ENCODE peak calls at places on chromosome 15, in ten cellular contexts. C is IMR-90, E is pancreas, X is ELR, B is A549, O is iPS-NIHi11, S is brain microvascular endothelial cell, R is left ventricle myocardium inferior, W is HFFc6, T is SJSA1. N is an unnamed sample.

GRCh38 chr15:48966595-48967301 is 3.0 kb upstream of the SHC4 start:
- DNase-seq in C (peak; percentile 93), E (no peak), X (peak; percentile 84), B (no peak), O (no peak), S (peak; percentile 71), R (no peak), W (peak; percentile 66), T (no peak), N (no peak)

GRCh38 chr15:100131321-100132224 is 210.2 kb downstream of the ADAMTS17 start:
- DNase-seq in C (peak; percentile 39), E (peak; percentile 85), X (no peak), B (peak; percentile 69), O (peak; percentile 42), S (peak; percentile 58), R (peak; percentile 68), W (no peak), T (no peak), N (peak; percentile 48)

GRCh38 chr15:66803182-66803729 is 101.2 kb downstream of the SMAD6 start:
- DNase-seq in C (peak; percentile 98), E (peak; percentile 86), X (peak; percentile 99), B (peak; percentile 98), O (peak; percentile 90), S (peak; percentile 95), R (peak; percentile 81), W (peak; percentile 96), T (peak; percentile 98), N (no peak)

GRCh38 chr15:73941044-73941443 is 14.8 kb downstream of the LOXL1 start:
- DNase-seq in C (peak; percentile 97), E (no peak), X (peak; percentile 94), B (no peak), O (no peak), S (peak; percentile 94), R (peak; percentile 12), W (peak; percentile 83), T (peak; percentile 87), N (no peak)

GRCh38 chr15:70892912-70893560 is 410 bp downstream of the LRRC49 start:
- DNase-seq in C (peak; percentile 79), E (peak; percentile 56), X (peak; percentile 68), B (peak; percentile 40), O (peak; percentile 16), S (peak; percentile 66), R (no peak), W (peak; percentile 67), T (no peak), N (peak; percentile 78)

GRCh38 chr15:38474155-38474757 is 20.3 kb downstream of the FAM98B start:
- DNase-seq in C (peak; percentile 82), E (no peak), X (peak; percentile 63), B (peak; percentile 16), O (peak; percentile 43), S (peak; percentile 59), R (no peak), W (peak; percentile 72), T (no peak), N (peak; percentile 84)

GRCh38 chr15:34855893-34856292 is 60.5 kb upstream of the ACTC1 start:
- DNase-seq in C (peak; percentile 24), E (no peak), X (peak; percentile 29), B (no peak), O (no peak), S (no peak), R (no peak), W (peak; percentile 25), T (no peak), N (no peak)

GRCh38 chr15:34336947-34337556 is 529 bp downstream of the SLC12A6 start:
- DNase-seq in C (no peak), E (no peak), X (peak; percentile 28), B (no peak), O (no peak), S (no peak), R (no peak), W (no peak), T (no peak), N (peak; percentile 22)

GRCh38 chr15:52225230-52225629 is 34.0 kb upstream of the GNB5 start:
- DNase-seq in C (no peak), E (no peak), X (no peak), B (no peak), O (no peak), S (no peak), R (no peak), W (no peak), T (no peak), N (no peak)

GRCh38 chr15:61036121-61036520 is 193.0 kb downstream of the RORA start:
- DNase-seq in C (no peak), E (no peak), X (no peak), B (no peak), O (no peak), S (no peak), R (no peak), W (no peak), T (no peak), N (no peak)

GRCh38 chr15:88028024-88028423 is 228.5 kb downstream of the NTRK3 start:
- DNase-seq in C (no peak), E (no peak), X (no peak), B (no peak), O (peak; percentile 20), S (no peak), R (no peak), W (no peak), T (no peak), N (no peak)

GRCh38 chr15:71598741-71599140 is 211.6 kb upstream of the NR2E3 start:
- DNase-seq in C (no peak), E (no peak), X (no peak), B (no peak), O (no peak), S (no peak), R (no peak), W (no peak), T (no peak), N (no peak)

GRCh38 chr15:20344601-20345400 is 196.8 kb downstream of the GOLGA6L6 start:
- DNase-seq in C (no peak), E (peak; percentile 44), X (no peak), B (no peak), O (no peak), S (no peak), R (no peak), W (no peak), T (no peak), N (no peak)

GRCh38 chr15:77825143-77825542 is 192.4 kb upstream of the LINGO1 start:
- DNase-seq in C (no peak), E (no peak), X (no peak), B (no peak), O (no peak), S (no peak), R (no peak), W (no peak), T (no peak), N (no peak)

GRCh38 chr15:91385301-91385700 is 285.2 kb downstream of the SV2B start:
- DNase-seq in C (no peak), E (no peak), X (no peak), B (no peak), O (no peak), S (no peak), R (no peak), W (no peak), T (no peak), N (no peak)

GRCh38 chr15:44101944-44102343 is 93.1 kb downstream of the FRMD5 start:
- DNase-seq in C (peak; percentile 52), E (no peak), X (peak; percentile 67), B (no peak), O (no peak), S (peak; percentile 48), R (no peak), W (peak; percentile 71), T (peak; percentile 65), N (no peak)

GRCh38 chr15:63985221-63986184 is 60.8 kb downstream of the DAPK2 start:
- DNase-seq in C (peak; percentile 12), E (peak; percentile 71), X (no peak), B (no peak), O (no peak), S (no peak), R (peak; percentile 83), W (no peak), T (no peak), N (no peak)

GRCh38 chr15:91413142-91413541 is 313.1 kb downstream of the SV2B start:
- DNase-seq in C (peak; percentile 20), E (no peak), X (no peak), B (no peak), O (no peak), S (no peak), R (no peak), W (no peak), T (no peak), N (peak; percentile 98)

GRCh38 chr15:29844290-29844903 is 22.1 kb upstream of the TJP1 start:
- DNase-seq in C (peak; percentile 76), E (no peak), X (peak; percentile 77), B (no peak), O (no peak), S (no peak), R (no peak), W (peak; percentile 46), T (no peak), N (no peak)

GRCh38 chr15:48177875-48178611 is at the start of gene MYEF2:
- DNase-seq in C (peak; percentile 67), E (peak; percentile 85), X (peak; percentile 76), B (peak; percentile 44), O (peak; percentile 88), S (peak; percentile 70), R (peak; percentile 61), W (peak; percentile 51), T (peak; percentile 49), N (peak; percentile 85)

GRCh38 chr15:94164202-94164807 is 67.1 kb upstream of the MCTP2 start:
- DNase-seq in C (peak; percentile 51), E (peak; percentile 59), X (peak; percentile 2), B (no peak), O (peak; percentile 75), S (peak; percentile 59), R (no peak), W (peak; percentile 50), T (no peak), N (peak; percentile 24)

GRCh38 chr15:22831473-22831872 is 7.0 kb upstream of the NIPA2 start:
- DNase-seq in C (peak; percentile 53), E (no peak), X (peak; percentile 7), B (no peak), O (no peak), S (peak; percentile 65), R (no peak), W (no peak), T (no peak), N (no peak)

GRCh38 chr15:38588672-38589071 is 24.1 kb upstream of the RASGRP1 start:
- DNase-seq in C (no peak), E (no peak), X (no peak), B (no peak), O (no peak), S (no peak), R (no peak), W (no peak), T (no peak), N (no peak)

GRCh38 chr15:63015618-63016017 is 26.9 kb upstream of the TPM1 start:
- DNase-seq in C (peak; percentile 80), E (no peak), X (peak; percentile 89), B (peak; percentile 48), O (no peak), S (peak; percentile 78), R (no peak), W (peak; percentile 62), T (no peak), N (no peak)

GRCh38 chr15:83108266-83109219 is 1.1 kb downstream of the TM6SF1 start:
- DNase-seq in C (peak; percentile 52), E (no peak), X (no peak), B (no peak), O (no peak), S (no peak), R (peak; percentile 56), W (no peak), T (no peak), N (no peak)

GRCh38 chr15:57866149-57866736 is 159.7 kb downstream of the POLR2M start:
- DNase-seq in C (peak; percentile 15), E (peak; percentile 87), X (peak; percentile 71), B (peak; percentile 53), O (peak; percentile 67), S (peak; percentile 46), R (peak; percentile 68), W (peak; percentile 12), T (peak; percentile 52), N (peak; percentile 52)

GRCh38 chr15:63722144-63722543 is 111.6 kb downstream of the HERC1 start:
- DNase-seq in C (no peak), E (no peak), X (no peak), B (no peak), O (no peak), S (no peak), R (no peak), W (peak; percentile 13), T (no peak), N (no peak)

GRCh38 chr15:60695713-60696522 is 217.0 kb upstream of the ICE2 start:
- DNase-seq in C (peak; percentile 71), E (no peak), X (no peak), B (no peak), O (no peak), S (peak; percentile 69), R (no peak), W (no peak), T (no peak), N (no peak)

N was measured in NCI-H524.